ENCODE peak calls at places on chromosome 17, in six cellular contexts. E is IMR-90, B is neural progenitor cell, J is OCI-LY7, U is PC-3, R is fibroblast of lung. Q is an unnamed sample.
A peak's percentile ranks its signal among the peaks of the same experiment; 100 is the strongest.

GRCh38 chr17:48215583-48216139 is 108.1 kb downstream of the SNX11 start:
- DNase-seq in E (peak; percentile 28), B (peak; percentile 61), J (no peak), U (peak; percentile 83), R (peak; percentile 56), Q (no peak)

GRCh38 chr17:75272848-75273184 is 1.8 kb upstream of the MIF4GD start:
- DNase-seq in E (no peak), B (no peak), J (peak; percentile 33), U (no peak), R (no peak), Q (no peak)

GRCh38 chr17:9473716-9474115 is 101.9 kb downstream of the STX8 start:
- DNase-seq in E (peak; percentile 49), B (no peak), J (no peak), U (no peak), R (peak; percentile 6), Q (no peak)

GRCh38 chr17:42120161-42121065 is 754 bp downstream of the KAT2A start:
- DNase-seq in E (no peak), B (peak; percentile 79), J (peak; percentile 48), U (no peak), R (no peak), Q (peak; percentile 54)

GRCh38 chr17:30906101-30906911 is at the start of gene TEFM:
- DNase-seq in E (peak; percentile 92), B (peak; percentile 92), J (peak; percentile 91), U (peak; percentile 79), R (peak; percentile 94), Q (peak; percentile 92)

GRCh38 chr17:73214851-73215250 is 22.0 kb downstream of the COG1 start:
- DNase-seq in E (no peak), B (no peak), J (no peak), U (no peak), R (no peak), Q (no peak)

GRCh38 chr17:17681744-17682292 is 560 bp downstream of the RAI1 start:
- DNase-seq in E (no peak), B (peak; percentile 68), J (peak; percentile 71), U (peak; percentile 33), R (no peak), Q (peak; percentile 56)

GRCh38 chr17:31585280-31585630 is 193.8 kb downstream of the RAB11FIP4 start:
- DNase-seq in E (no peak), B (no peak), J (no peak), U (no peak), R (no peak), Q (no peak)

GRCh38 chr17:55289106-55289446 is 24.3 kb downstream of the HLF start:
- DNase-seq in E (no peak), B (no peak), J (no peak), U (no peak), R (no peak), Q (no peak)

GRCh38 chr17:66310528-66311148 is 8.2 kb downstream of the PRKCA start:
- DNase-seq in E (no peak), B (peak; percentile 13), J (no peak), U (no peak), R (no peak), Q (no peak)

GRCh38 chr17:63881935-63882601 is at the start of gene GH2:
- DNase-seq in E (peak; percentile 34), B (peak; percentile 58), J (peak; percentile 61), U (peak; percentile 79), R (peak; percentile 28), Q (peak; percentile 66)

GRCh38 chr17:81518113-81518784 is 5.7 kb upstream of the ACTG1 start:
- DNase-seq in E (no peak), B (peak; percentile 67), J (peak; percentile 40), U (peak; percentile 25), R (peak; percentile 31), Q (no peak)

GRCh38 chr17:2995362-2995761 is 68.0 kb downstream of the OR1D5 start:
- DNase-seq in E (no peak), B (no peak), J (no peak), U (no peak), R (no peak), Q (no peak)

GRCh38 chr17:66791337-66791736 is 43.6 kb upstream of the CACNG5 start:
- DNase-seq in E (no peak), B (no peak), J (no peak), U (no peak), R (no peak), Q (no peak)

GRCh38 chr17:65783845-65784334 is 222.4 kb upstream of the AXIN2 start:
- DNase-seq in E (peak; percentile 94), B (no peak), J (no peak), U (peak; percentile 98), R (peak; percentile 92), Q (no peak)

GRCh38 chr17:50905460-50905803 is 39.3 kb upstream of the TOB1 start:
- DNase-seq in E (no peak), B (no peak), J (no peak), U (no peak), R (no peak), Q (no peak)

GRCh38 chr17:7213895-7214299 is 5.7 kb downstream of the DLG4 start:
- DNase-seq in E (peak; percentile 73), B (peak; percentile 100), J (peak; percentile 86), U (peak; percentile 49), R (peak; percentile 87), Q (peak; percentile 86)

GRCh38 chr17:64442550-64442971 is 6.4 kb upstream of the MILR1 start:
- DNase-seq in E (no peak), B (no peak), J (no peak), U (peak; percentile 61), R (no peak), Q (no peak)

GRCh38 chr17:27529230-27529796 is 73.1 kb downstream of the KSR1 start:
- DNase-seq in E (peak; percentile 76), B (no peak), J (peak; percentile 25), U (no peak), R (peak; percentile 86), Q (peak; percentile 67)

GRCh38 chr17:29615048-29615385 is 7.7 kb downstream of the CORO6 start:
- DNase-seq in E (no peak), B (peak; percentile 37), J (no peak), U (no peak), R (peak; percentile 36), Q (peak; percentile 44)

GRCh38 chr17:36749493-36749892 is 148.1 kb downstream of the MRM1 start:
- DNase-seq in E (no peak), B (no peak), J (no peak), U (no peak), R (no peak), Q (no peak)

GRCh38 chr17:17468217-17469010 is 8.4 kb upstream of the MED9 start:
- DNase-seq in E (no peak), B (no peak), J (no peak), U (no peak), R (no peak), Q (no peak)

GRCh38 chr17:43129671-43130010 is 4.5 kb upstream of the BRCA1 start:
- DNase-seq in E (no peak), B (no peak), J (peak; percentile 28), U (no peak), R (no peak), Q (no peak)

GRCh38 chr17:82657926-82658325 is 9.7 kb upstream of the WDR45B start:
- DNase-seq in E (no peak), B (no peak), J (no peak), U (no peak), R (no peak), Q (no peak)

GRCh38 chr17:1713878-1714487 is 3.8 kb upstream of the TLCD2 start:
- DNase-seq in E (peak; percentile 32), B (peak; percentile 86), J (no peak), U (peak; percentile 56), R (peak; percentile 55), Q (no peak)

GRCh38 chr17:81960130-81960958 is 643 bp downstream of the NOTUM start:
- DNase-seq in E (no peak), B (peak; percentile 51), J (no peak), U (no peak), R (no peak), Q (no peak)

DNA sequence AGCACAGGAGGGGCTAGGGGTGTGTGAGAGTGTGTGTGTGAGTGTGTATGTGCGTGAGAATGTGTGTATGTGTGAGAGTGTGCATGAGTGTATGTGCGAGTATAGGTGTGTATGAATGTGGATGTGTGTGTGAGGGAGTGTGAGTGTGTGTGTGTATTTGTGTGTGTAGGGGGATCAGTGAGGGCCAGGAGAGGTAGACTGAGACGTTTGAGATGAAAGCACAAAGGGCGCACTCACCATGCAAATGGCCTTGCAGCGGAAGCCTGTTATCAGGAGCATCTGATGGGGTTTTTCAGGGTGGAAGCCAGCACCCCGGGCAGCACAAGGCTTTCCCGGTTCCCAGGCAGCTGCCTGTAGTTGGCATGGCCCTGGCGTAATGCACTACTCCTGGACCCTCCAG is 14.9 kb downstream of the WNT9B start:
- DNase-seq in E (no peak), B (no peak), J (no peak), U (no peak), R (no peak), Q (no peak)
- H3K4me2 ChIP-seq in E (no peak overlapping the region), B (no peak overlapping the region), J (no peak overlapping the region), U (no peak overlapping the region), R (no peak overlapping the region), Q (no peak overlapping the region)

DNA sequence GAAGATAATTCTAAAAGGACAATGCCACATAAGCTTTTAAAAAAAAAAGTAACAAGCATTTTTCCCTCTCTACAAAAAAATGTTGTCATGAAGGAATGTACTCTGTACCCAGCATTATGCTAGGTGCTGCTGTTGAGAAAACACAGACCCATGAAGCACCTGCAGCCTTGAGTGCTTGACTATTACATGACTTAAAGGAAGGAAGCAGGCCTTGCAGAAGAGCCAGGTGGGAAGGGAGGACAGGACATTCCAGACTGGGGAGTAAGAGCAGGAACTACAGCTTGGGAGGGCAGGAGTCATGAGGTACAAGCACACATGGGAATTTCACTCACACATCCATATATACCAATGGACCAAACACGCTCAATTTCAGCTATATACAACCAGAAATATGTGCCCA is 3.8 kb downstream of the MYO1D start:
- DNase-seq in E (no peak), B (no peak), J (no peak), U (peak; percentile 36), R (no peak), Q (no peak)
- H4K20me1 ChIP-seq in E (no peaks in the 10 kb centered on the region), B (peaks cover 9% of the 10 kb centered on the region), J (no peaks in the 10 kb centered on the region), U (no peaks in the 10 kb centered on the region), R (no peaks in the 10 kb centered on the region), Q (no peaks in the 10 kb centered on the region)

GRCh38 chr17:58086953-58087352 is 3.7 kb downstream of the DYNLL2 start:
- DNase-seq in E (no peak), B (no peak), J (no peak), U (no peak), R (no peak), Q (no peak)
- H3K36me3 ChIP-seq in E (peaks cover 45% of the 10 kb centered on the region), B (peaks cover 13% of the 10 kb centered on the region), J (peaks cover 72% of the 10 kb centered on the region), U (peaks cover 68% of the 10 kb centered on the region), R (peaks cover 25% of the 10 kb centered on the region), Q (peaks cover 78% of the 10 kb centered on the region)

GRCh38 chr17:45896803-45897693 is 2.7 kb downstream of the MAPT start:
- DNase-seq in E (no peak), B (peak; percentile 59), J (no peak), U (no peak), R (no peak), Q (no peak)
- H3K4me2 ChIP-seq in E (no peak overlapping the region), B (peak overlapping the region; percentile 81), J (no peak overlapping the region), U (no peak overlapping the region), R (no peak overlapping the region), Q (no peak overlapping the region)